ENCODE peak calls at places on chromosomes 2 and 18, in four cellular contexts. S is HCT116, I is K562, T is HepG2. P is an unnamed sample.

GRCh38 chr2:230779141-230779523 is 66.5 kb downstream of the CAB39 start:
- DNase-seq in I (no peak), T (no peak), S (no peak), P (no peak)

GRCh38 chr2:202762546-202762945 is 109.0 kb downstream of the ICA1L start:
- DNase-seq in I (no peak), T (no peak), S (no peak), P (no peak)

GRCh38 chr2:238114851-238115660 is 14.9 kb downstream of the ESPNL start:
- DNase-seq in I (no peak), T (no peak), S (no peak), P (no peak)

GRCh38 chr2:178615969-178616368 is 135.7 kb downstream of the PLEKHA3 start:
- DNase-seq in S (no peak), I (no peak), T (no peak), P (no peak)

GRCh38 chr18:28108801-28109200 is 68.1 kb downstream of the CDH2 start:
- DNase-seq in T (no peak), S (no peak), I (no peak), P (no peak)

GRCh38 chr2:240831594-240832204 is 11.7 kb upstream of the KIF1A start:
- DNase-seq in S (no peak), I (no peak), T (no peak), P (no peak)

GRCh38 chr2:130378898-130379214 is 23.0 kb downstream of the PTPN18 start:
- DNase-seq in I (no peak), S (no peak), T (no peak), P (no peak)

GRCh38 chr2:136008205-136008865 is 22.9 kb upstream of the DARS1 start:
- DNase-seq in S (no peak), T (no peak), I (no peak), P (no peak)

GRCh38 chr2:213682276-213682675 is 398.0 kb downstream of the SPAG16 start:
- DNase-seq in S (no peak), I (no peak), T (no peak), P (no peak)

GRCh38 chr2:116133563-116133962 is 1680.9 kb upstream of the DDX18 start:
- DNase-seq in S (no peak), T (no peak), I (no peak), P (no peak)

GRCh38 chr2:106521016-106521415 is 33.9 kb downstream of the CD8B2 start:
- DNase-seq in T (no peak), I (no peak), S (no peak), P (no peak)

GRCh38 chr2:126686286-126686685 is 30.3 kb downstream of the GYPC start:
- DNase-seq in S (no peak), T (no peak), I (no peak), P (no peak)

GRCh38 chr2:126687086-126687485 is 31.1 kb downstream of the GYPC start:
- DNase-seq in S (no peak), T (no peak), I (no peak), P (no peak)

GRCh38 chr2:126681505-126681904 is 25.5 kb downstream of the GYPC start:
- DNase-seq in S (no peak), T (no peak), I (no peak), P (no peak)

GRCh38 chr2:126685629-126686028 is 29.7 kb downstream of the GYPC start:
- DNase-seq in T (no peak), S (no peak), I (no peak), P (no peak)

GRCh38 chr2:126687503-126687902 is 31.5 kb downstream of the GYPC start:
- DNase-seq in S (no peak), I (no peak), T (no peak), P (no peak)
- TF ChIP-seq FOSL1 in S (no peak), I (no peak), T (no peak), P (no peak)

GRCh38 chr2:216645636-216645950 is 12.4 kb downstream of the IGFBP2 start:
- DNase-seq in I (no peak), S (no peak), T (no peak), P (no peak)
- TF ChIP-seq FOSL1 in I (no peak), S (no peak), T (no peak), P (no peak)

GRCh38 chr2:170845343-170845742 is 28.7 kb downstream of the GAD1 start:
- DNase-seq in S (peak; percentile 10), I (peak; percentile 41), T (no peak), P (no peak)

GRCh38 chr2:170842785-170843184 is 26.1 kb downstream of the GAD1 start:
- DNase-seq in I (no peak), T (no peak), S (no peak), P (no peak)

GRCh38 chr2:170846318-170846717 is 29.6 kb downstream of the GAD1 start:
- DNase-seq in I (no peak), T (no peak), S (no peak), P (no peak)

GRCh38 chr2:170840717-170841210 is 24.1 kb downstream of the GAD1 start:
- DNase-seq in T (no peak), S (no peak), I (no peak), P (no peak)

DNA sequence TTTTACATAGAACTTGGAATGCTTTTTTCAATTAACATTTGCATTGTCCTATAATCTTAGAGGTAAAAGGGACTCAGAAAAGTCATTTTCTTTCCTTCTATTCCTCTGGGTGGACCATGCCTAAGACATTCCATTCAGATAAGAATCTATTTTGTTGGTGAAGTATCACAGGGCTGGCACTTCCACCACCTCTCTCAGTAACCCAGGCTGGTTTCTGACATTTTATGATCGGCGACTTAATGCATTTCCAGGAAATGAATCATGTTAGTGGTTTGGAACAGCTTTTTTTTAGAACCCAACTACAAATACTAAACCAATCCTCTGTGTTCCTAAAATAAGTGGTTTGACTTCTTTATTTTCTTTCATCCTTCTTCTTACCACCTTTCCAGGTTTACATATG is 27.0 kb downstream of the GAD1 start:
- DNase-seq in T (no peak), S (peak; percentile 13), I (no peak), P (no peak)
- TF ChIP-seq FOSL1 in T (no peak), S (peak; percentile 43), I (no peak), P (no peak)

GRCh38 chr18:52313213-52313612 is 26.8 kb upstream of the DCC start:
- DNase-seq in S (no peak), T (no peak), I (no peak), P (no peak)
- TF ChIP-seq FOSL1 in S (no peak), T (no peak), I (no peak), P (no peak)

GRCh38 chr2:233977296-233977837 is 60.2 kb downstream of the TRPM8 start:
- DNase-seq in I (no peak), T (no peak), S (no peak), P (no peak)
- TF ChIP-seq FOSL1 in I (no peak), T (no peak), S (no peak), P (no peak)

GRCh38 chr2:232600053-232600773 is 33.2 kb upstream of the EFHD1 start:
- DNase-seq in S (no peak), T (no peak), I (no peak), P (no peak)

GRCh38 chr2:232597362-232598079 is 35.9 kb upstream of the EFHD1 start:
- DNase-seq in T (no peak), S (no peak), I (no peak), P (no peak)

GRCh38 chr2:232603283-232603682 is 30.1 kb upstream of the EFHD1 start:
- DNase-seq in S (no peak), T (no peak), I (no peak), P (no peak)

GRCh38 chr2:232593931-232594330 is 39.5 kb upstream of the EFHD1 start:
- DNase-seq in T (no peak), S (no peak), I (no peak), P (no peak)

DNA sequence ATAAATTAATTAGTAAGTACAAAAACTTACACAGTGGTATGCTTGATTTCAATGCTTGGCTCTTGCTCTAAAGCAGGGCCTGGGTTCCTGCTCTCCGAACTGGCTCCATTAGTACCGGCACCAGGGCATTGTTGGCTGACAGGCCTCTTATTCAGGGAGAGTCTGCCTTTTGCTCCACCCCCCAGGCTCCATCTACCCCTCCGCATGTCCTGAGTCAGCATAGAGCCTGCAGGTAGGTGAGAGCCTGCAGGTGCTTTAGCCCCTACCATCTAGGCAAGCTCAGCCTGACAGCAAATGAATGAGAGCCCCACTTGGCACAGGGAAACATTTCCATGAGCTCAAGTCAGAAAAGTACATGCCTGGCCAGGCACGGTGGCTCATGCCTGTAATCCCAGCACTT is 35.1 kb upstream of the EFHD1 start:
- DNase-seq in T (no peak), S (no peak), I (no peak), P (no peak)
- TF ChIP-seq FOSL1 in T (no peak), S (no peak), I (no peak), P (no peak)

GRCh38 chr2:137420744-137421143 is 543.5 kb upstream of the HNMT start:
- DNase-seq in I (no peak), T (peak; percentile 3), S (no peak), P (no peak)
- TF ChIP-seq FOSL1 in I (no peak), T (no peak), S (no peak), P (no peak)

GRCh38 chr2:7646024-7646423 is 728.8 kb downstream of the RNF144A start:
- DNase-seq in T (no peak), I (no peak), S (no peak), P (no peak)
- TF ChIP-seq FOSL1 in T (no peak), I (no peak), S (no peak), P (no peak)

GRCh38 chr2:150791567-150791966 is 304.1 kb upstream of the RND3 start:
- DNase-seq in S (no peak), T (no peak), I (no peak), P (no peak)

GRCh38 chr2:150788741-150789140 is 301.3 kb upstream of the RND3 start:
- DNase-seq in T (no peak), S (no peak), I (no peak), P (no peak)

GRCh38 chr2:150787353-150788098 is 300.1 kb upstream of the RND3 start:
- DNase-seq in S (no peak), T (no peak), I (no peak), P (no peak)

GRCh38 chr2:150792780-150793300 is 305.4 kb upstream of the RND3 start:
- DNase-seq in S (no peak), I (no peak), T (no peak), P (no peak)

GRCh38 chr2:150789376-150789905 is 302.0 kb upstream of the RND3 start:
- DNase-seq in I (no peak), T (no peak), S (no peak), P (no peak)
- TF ChIP-seq FOSL1 in I (no peak), T (no peak), S (no peak), P (no peak)

GRCh38 chr2:233173115-233173514 is 78.4 kb upstream of the ATG16L1 start:
- DNase-seq in T (no peak), S (no peak), I (no peak), P (no peak)
- TF ChIP-seq FOSL1 in T (no peak), S (no peak), I (no peak), P (no peak)

P was measured in H1.